ENCODE peak calls at places on chromosomes 2 and 18, in four cellular contexts. J is H1, L is WTC11, G is K562. C is an unnamed sample.

GRCh38 chr18:51621103-51621969 is 423.9 kb upstream of the MEX3C start:
- DNase-seq in L (peak), J (peak), G (peak), C (peak)

GRCh38 chr18:37222383-37223378 is 342.9 kb downstream of the CELF4 start:
- DNase-seq in L (no peak), G (no peak), J (no peak), C (no peak)

GRCh38 chr18:34965108-34965507 is 76.1 kb upstream of the MAPRE2 start:
- DNase-seq in L (no peak), G (no peak), J (no peak), C (peak)

GRCh38 chr2:63023444-63023843 is 27.2 kb upstream of the OTX1 start:
- DNase-seq in G (peak), J (no peak), L (peak), C (peak)

GRCh38 chr2:197168705-197169104 is 141.9 kb downstream of the ANKRD44 start:
- DNase-seq in L (peak), J (peak), G (peak), C (peak)

GRCh38 chr2:236085211-236085610 is 83.0 kb downstream of the GBX2 start:
- DNase-seq in J (no peak), L (no peak), G (no peak), C (no peak)

GRCh38 chr18:51726614-51727013 is 529.1 kb upstream of the MEX3C start:
- DNase-seq in G (no peak), J (no peak), L (no peak), C (no peak)

GRCh38 chr2:20327370-20327769 is 23.3 kb downstream of the PUM2 start:
- DNase-seq in L (no peak), G (no peak), J (no peak), C (no peak)

GRCh38 chr2:24611626-24612025 is 120.6 kb downstream of the NCOA1 start:
- DNase-seq in L (no peak), J (no peak), G (no peak), C (no peak)

GRCh38 chr2:215573495-215573894 is 137.6 kb upstream of the FN1 start:
- DNase-seq in J (no peak), L (no peak), G (no peak), C (no peak)

GRCh38 chr2:136215449-136215848 is 97.5 kb upstream of the CXCR4 start:
- DNase-seq in J (no peak), G (no peak), L (no peak), C (no peak)

GRCh38 chr2:219644801-219645480 is 17.5 kb downstream of the SLC4A3 start:
- DNase-seq in J (peak), G (no peak), L (no peak), C (no peak)

GRCh38 chr2:36322108-36322507 is 33.5 kb upstream of the CRIM1 start:
- DNase-seq in L (no peak), G (no peak), J (no peak), C (no peak)

GRCh38 chr2:44936715-44937687 is 4.5 kb upstream of the SIX3 start:
- DNase-seq in J (peak), G (no peak), L (peak), C (peak)

GRCh38 chr2:3487028-3487425 is 32.3 kb downstream of the ADI1 start:
- DNase-seq in L (no peak), J (no peak), G (no peak), C (peak)

GRCh38 chr18:79772108-79772864 is 25.5 kb upstream of the KCNG2 start:
- DNase-seq in L (peak), J (peak), G (no peak), C (no peak)

GRCh38 chr2:64276417-64277095 is 132.3 kb upstream of the PELI1 start:
- DNase-seq in G (no peak), L (peak), J (peak), C (no peak)

GRCh38 chr2:8447610-8448221 is 234.1 kb upstream of the ID2 start:
- DNase-seq in J (no peak), G (no peak), L (no peak), C (no peak)

GRCh38 chr2:239791727-239792648 is 233.2 kb downstream of the NDUFA10 start:
- DNase-seq in J (no peak), G (no peak), L (no peak), C (no peak)

GRCh38 chr2:71385008-71385407 is 53.4 kb downstream of the ZNF638 start:
- DNase-seq in J (no peak), L (no peak), G (no peak), C (no peak)

GRCh38 chr2:71379086-71379485 is 47.5 kb downstream of the ZNF638 start:
- DNase-seq in L (no peak), G (peak), J (no peak), C (no peak)

GRCh38 chr2:71380665-71381064 is 49.1 kb downstream of the ZNF638 start:
- DNase-seq in J (no peak), G (no peak), L (no peak), C (no peak)
- TF ChIP-seq TEAD4 in J (no peak), G (no peak), L (no peak), C (no peak)

GRCh38 chr2:185475868-185476267 is 262.7 kb upstream of the FSIP2 start:
- DNase-seq in J (no peak), L (no peak), G (no peak), C (no peak)
- TF ChIP-seq MAX in J (no peak), L (no peak), G (no peak), C (no peak)

DNA sequence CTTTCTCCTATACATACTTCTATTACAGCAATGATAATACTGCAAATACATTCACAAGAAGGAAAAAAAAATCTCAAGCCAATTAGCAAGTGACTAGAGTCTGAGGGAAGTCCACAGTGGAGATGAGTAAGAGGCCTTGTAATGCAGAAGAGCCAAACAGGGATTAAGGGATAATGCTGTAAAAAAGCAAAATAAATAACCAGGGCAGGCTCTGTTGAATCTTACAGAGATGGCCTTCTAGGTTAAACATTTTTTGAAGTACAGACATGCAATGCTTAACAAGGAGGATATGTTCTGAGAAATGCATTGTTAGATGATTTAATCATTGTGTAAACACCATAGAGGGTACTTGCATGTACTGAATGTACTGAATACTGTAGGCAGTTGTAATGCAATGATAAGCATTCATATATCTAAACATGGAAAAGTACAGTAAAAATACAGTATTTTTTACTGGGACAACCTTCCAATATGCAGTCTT is 122.1 kb upstream of the RMDN2 start:
- DNase-seq in J (no peak), G (no peak), L (no peak), C (no peak)
- TF ChIP-seq TEAD4 in J (no peak), G (no peak), L (no peak), C (peak)

DNA sequence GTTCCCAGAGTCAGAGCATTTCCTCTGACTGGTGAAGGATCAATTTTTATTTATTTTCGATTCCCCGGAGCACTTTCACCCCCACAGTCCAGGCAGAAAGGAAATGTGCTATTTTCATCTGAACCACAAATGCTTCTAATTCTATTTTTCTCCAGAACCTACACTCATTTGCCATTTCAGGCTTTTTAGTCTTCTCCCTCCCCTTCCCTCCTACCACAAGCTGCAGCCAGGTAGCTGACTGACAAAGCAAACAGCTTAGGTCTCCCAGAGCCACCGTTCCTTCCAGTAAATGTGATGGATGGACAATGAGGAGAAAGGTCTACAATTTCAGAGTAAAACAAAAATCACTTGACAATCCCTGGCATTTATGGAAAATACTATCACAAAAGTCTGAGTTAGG is 76.9 kb downstream of the KLF7 start:
- DNase-seq in L (no peak), G (no peak), J (no peak), C (no peak)
- TF ChIP-seq MAX in L (no peak), G (no peak), J (no peak), C (no peak)

GRCh38 chr2:224362094-224362493 is 39.8 kb downstream of the FAM124B start:
- DNase-seq in J (no peak), L (no peak), G (no peak), C (no peak)

GRCh38 chr2:224363281-224363680 is 38.6 kb downstream of the FAM124B start:
- DNase-seq in L (no peak), G (no peak), J (no peak), C (no peak)

GRCh38 chr2:224357098-224357901 is 44.6 kb downstream of the FAM124B start:
- DNase-seq in J (peak), G (peak), L (peak), C (peak)

GRCh38 chr2:224360801-224361251 is 41.1 kb downstream of the FAM124B start:
- DNase-seq in G (no peak), L (no peak), J (no peak), C (no peak)

DNA sequence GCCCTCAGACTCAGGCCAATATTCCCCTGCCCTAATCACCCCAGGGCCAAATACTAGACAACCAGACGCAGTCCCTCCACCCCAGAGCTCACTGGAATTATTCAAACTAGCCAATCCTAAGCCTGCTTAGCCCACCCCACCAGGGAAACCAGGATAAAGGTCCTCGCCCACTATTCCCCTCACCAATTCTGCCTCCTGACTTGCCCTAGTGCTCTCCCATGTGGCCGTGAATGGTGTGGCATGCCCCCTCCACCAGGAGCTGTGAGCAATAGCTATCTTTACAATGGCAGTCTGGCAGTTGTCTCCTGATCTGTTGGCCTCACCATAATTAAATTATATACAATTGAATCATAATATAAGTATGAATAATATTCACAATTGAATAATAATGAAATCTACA is 42.3 kb downstream of the FAM124B start:
- DNase-seq in G (peak), L (peak), J (peak), C (peak)
- TF ChIP-seq TEAD4 in G (no peak), L (no peak), J (no peak), C (no peak)